ENCODE peak calls at places on chromosomes 11 and 22, in nine cellular contexts. One of them, this sample, is unnamed.

GRCh38 chr11:19805827-19806226 is 93.2 kb downstream of the NAV2 start:
- DNase-seq in stomach: no peak
- DNase-seq in sigmoid colon: no peak
- DNase-seq in prostate gland: no peak
- DNase-seq in transverse colon: no peak
- DNase-seq in GM12891: no peak
- DNase-seq in endothelial cell of umbilical vein: no peak
- DNase-seq in spleen: no peak
- DNase-seq in breast epithelium: no peak
- DNase-seq in this sample: no peak

GRCh38 chr11:36417154-36417553 is 92.9 kb downstream of the TRAF6 start:
- DNase-seq in stomach: no peak
- DNase-seq in sigmoid colon: no peak
- DNase-seq in prostate gland: no peak
- DNase-seq in transverse colon: no peak
- DNase-seq in GM12891: no peak
- DNase-seq in endothelial cell of umbilical vein: no peak
- DNase-seq in spleen: no peak
- DNase-seq in breast epithelium: no peak
- DNase-seq in this sample: no peak

GRCh38 chr22:19149047-19149883 is 827 bp downstream of the GSC2 start:
- DNase-seq in stomach: no peak
- DNase-seq in sigmoid colon: no peak
- DNase-seq in prostate gland: no peak
- DNase-seq in transverse colon: no peak
- DNase-seq in GM12891: no peak
- DNase-seq in endothelial cell of umbilical vein: no peak
- DNase-seq in spleen: peak
- DNase-seq in breast epithelium: no peak
- DNase-seq in this sample: no peak

GRCh38 chr11:87292598-87292997 is 254.9 kb downstream of the TMEM135 start:
- DNase-seq in stomach: no peak
- DNase-seq in sigmoid colon: no peak
- DNase-seq in prostate gland: no peak
- DNase-seq in transverse colon: no peak
- DNase-seq in GM12891: no peak
- DNase-seq in endothelial cell of umbilical vein: no peak
- DNase-seq in spleen: no peak
- DNase-seq in breast epithelium: no peak
- DNase-seq in this sample: no peak

GRCh38 chr22:37741312-37741795 is 44.5 kb downstream of the TRIOBP start:
- DNase-seq in stomach: peak
- DNase-seq in sigmoid colon: peak
- DNase-seq in prostate gland: no peak
- DNase-seq in transverse colon: peak
- DNase-seq in GM12891: no peak
- DNase-seq in endothelial cell of umbilical vein: no peak
- DNase-seq in spleen: no peak
- DNase-seq in breast epithelium: no peak
- DNase-seq in this sample: no peak

GRCh38 chr11:5092821-5093585 is 23.6 kb downstream of the OR52E1 start:
- DNase-seq in stomach: no peak
- DNase-seq in sigmoid colon: no peak
- DNase-seq in prostate gland: no peak
- DNase-seq in transverse colon: no peak
- DNase-seq in GM12891: no peak
- DNase-seq in endothelial cell of umbilical vein: no peak
- DNase-seq in spleen: no peak
- DNase-seq in breast epithelium: no peak
- DNase-seq in this sample: no peak

GRCh38 chr11:3207530-3208189 is 11.0 kb downstream of the MRGPRG start:
- DNase-seq in stomach: no peak
- DNase-seq in sigmoid colon: no peak
- DNase-seq in prostate gland: no peak
- DNase-seq in transverse colon: no peak
- DNase-seq in GM12891: no peak
- DNase-seq in endothelial cell of umbilical vein: no peak
- DNase-seq in spleen: peak
- DNase-seq in breast epithelium: no peak
- DNase-seq in this sample: no peak

GRCh38 chr11:27248430-27249207 is 114.4 kb downstream of the CCDC34 start:
- DNase-seq in stomach: no peak
- DNase-seq in sigmoid colon: no peak
- DNase-seq in prostate gland: no peak
- DNase-seq in transverse colon: no peak
- DNase-seq in GM12891: no peak
- DNase-seq in endothelial cell of umbilical vein: no peak
- DNase-seq in spleen: no peak
- DNase-seq in breast epithelium: no peak
- DNase-seq in this sample: no peak

GRCh38 chr11:68999093-68999747 is 13.8 kb downstream of the MRGPRF start:
- DNase-seq in stomach: no peak
- DNase-seq in sigmoid colon: peak
- DNase-seq in prostate gland: no peak
- DNase-seq in transverse colon: peak
- DNase-seq in GM12891: no peak
- DNase-seq in endothelial cell of umbilical vein: no peak
- DNase-seq in spleen: peak
- DNase-seq in breast epithelium: peak
- DNase-seq in this sample: no peak

GRCh38 chr22:17569971-17570511 is 6.7 kb downstream of the SLC25A18 start:
- DNase-seq in stomach: no peak
- DNase-seq in sigmoid colon: peak
- DNase-seq in prostate gland: no peak
- DNase-seq in transverse colon: no peak
- DNase-seq in GM12891: no peak
- DNase-seq in endothelial cell of umbilical vein: peak
- DNase-seq in spleen: no peak
- DNase-seq in breast epithelium: no peak
- DNase-seq in this sample: no peak

GRCh38 chr11:117861151-117862018 is 15.1 kb downstream of the FXYD6 start:
- DNase-seq in stomach: peak
- DNase-seq in sigmoid colon: peak
- DNase-seq in prostate gland: no peak
- DNase-seq in transverse colon: no peak
- DNase-seq in GM12891: no peak
- DNase-seq in endothelial cell of umbilical vein: peak
- DNase-seq in spleen: no peak
- DNase-seq in breast epithelium: no peak
- DNase-seq in this sample: no peak

GRCh38 chr11:15501566-15501965 is 386.8 kb downstream of the INSC start:
- DNase-seq in stomach: no peak
- DNase-seq in sigmoid colon: no peak
- DNase-seq in prostate gland: no peak
- DNase-seq in transverse colon: no peak
- DNase-seq in GM12891: no peak
- DNase-seq in endothelial cell of umbilical vein: no peak
- DNase-seq in spleen: no peak
- DNase-seq in breast epithelium: no peak
- DNase-seq in this sample: no peak
- TF ChIP-seq POLR2AphosphoS5 in stomach: no peak
- TF ChIP-seq POLR2AphosphoS5 in sigmoid colon: no peak
- TF ChIP-seq POLR2AphosphoS5 in prostate gland: no peak
- TF ChIP-seq POLR2AphosphoS5 in transverse colon: no peak
- TF ChIP-seq POLR2AphosphoS5 in GM12891: no peak
- TF ChIP-seq POLR2AphosphoS5 in endothelial cell of umbilical vein: no peak
- TF ChIP-seq POLR2AphosphoS5 in spleen: no peak
- TF ChIP-seq POLR2AphosphoS5 in breast epithelium: no peak
- TF ChIP-seq POLR2AphosphoS5 in this sample: no peak

GRCh38 chr11:108648528-108648885 is 16.4 kb upstream of the DDX10 start:
- DNase-seq in stomach: no peak
- DNase-seq in sigmoid colon: no peak
- DNase-seq in prostate gland: no peak
- DNase-seq in transverse colon: no peak
- DNase-seq in GM12891: no peak
- DNase-seq in endothelial cell of umbilical vein: no peak
- DNase-seq in spleen: no peak
- DNase-seq in breast epithelium: no peak
- DNase-seq in this sample: no peak
- TF ChIP-seq POLR2A in stomach: no peak
- TF ChIP-seq POLR2A in sigmoid colon: no peak
- TF ChIP-seq POLR2A in prostate gland: no peak
- TF ChIP-seq POLR2A in transverse colon: no peak
- TF ChIP-seq POLR2A in GM12891: no peak
- TF ChIP-seq POLR2A in endothelial cell of umbilical vein: no peak
- TF ChIP-seq POLR2A in spleen: no peak
- TF ChIP-seq POLR2A in breast epithelium: no peak
- TF ChIP-seq POLR2A in this sample: no peak

GRCh38 chr11:12599408-12600143 is 74.6 kb upstream of the TEAD1 start:
- DNase-seq in stomach: peak
- DNase-seq in sigmoid colon: no peak
- DNase-seq in prostate gland: peak
- DNase-seq in transverse colon: peak
- DNase-seq in GM12891: peak
- DNase-seq in endothelial cell of umbilical vein: peak
- DNase-seq in spleen: peak
- DNase-seq in breast epithelium: peak
- DNase-seq in this sample: peak
- TF ChIP-seq POLR2AphosphoS5 in stomach: peak
- TF ChIP-seq POLR2AphosphoS5 in sigmoid colon: no peak
- TF ChIP-seq POLR2AphosphoS5 in prostate gland: no peak
- TF ChIP-seq POLR2AphosphoS5 in transverse colon: no peak
- TF ChIP-seq POLR2AphosphoS5 in GM12891: no peak
- TF ChIP-seq POLR2AphosphoS5 in endothelial cell of umbilical vein: no peak
- TF ChIP-seq POLR2AphosphoS5 in spleen: no peak
- TF ChIP-seq POLR2AphosphoS5 in breast epithelium: no peak
- TF ChIP-seq POLR2AphosphoS5 in this sample: no peak

DNA sequence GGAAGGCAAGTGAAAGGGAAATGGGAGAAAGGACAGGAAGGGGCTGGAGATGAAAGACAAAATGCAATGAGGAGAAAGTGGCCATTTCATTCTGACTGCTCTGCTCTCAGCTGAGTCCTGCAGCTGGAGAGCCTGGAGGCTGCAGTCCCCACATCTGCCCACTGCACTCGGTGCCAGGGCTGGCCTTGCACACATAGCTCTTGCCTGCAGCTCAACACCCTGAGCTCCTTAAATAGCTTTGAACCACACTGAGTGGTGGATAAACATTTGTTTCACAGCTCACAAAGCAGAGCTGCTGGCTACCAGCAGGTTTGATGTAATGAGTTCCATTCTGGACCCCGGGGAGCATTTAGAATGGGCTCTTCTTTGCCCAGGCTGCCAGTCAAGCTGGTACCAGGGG is 426.1 kb upstream of the CADM1 start:
- DNase-seq in stomach: no peak
- DNase-seq in sigmoid colon: no peak
- DNase-seq in prostate gland: no peak
- DNase-seq in transverse colon: no peak
- DNase-seq in GM12891: no peak
- DNase-seq in endothelial cell of umbilical vein: no peak
- DNase-seq in spleen: no peak
- DNase-seq in breast epithelium: no peak
- DNase-seq in this sample: no peak
- TF ChIP-seq POLR2A in stomach: no peak
- TF ChIP-seq POLR2A in sigmoid colon: no peak
- TF ChIP-seq POLR2A in prostate gland: no peak
- TF ChIP-seq POLR2A in transverse colon: no peak
- TF ChIP-seq POLR2A in GM12891: no peak
- TF ChIP-seq POLR2A in endothelial cell of umbilical vein: no peak
- TF ChIP-seq POLR2A in spleen: no peak
- TF ChIP-seq POLR2A in breast epithelium: no peak
- TF ChIP-seq POLR2A in this sample: no peak

GRCh38 chr11:65868076-65868667 is 4.4 kb downstream of the EFEMP2 start:
- DNase-seq in stomach: no peak
- DNase-seq in sigmoid colon: peak
- DNase-seq in prostate gland: no peak
- DNase-seq in transverse colon: no peak
- DNase-seq in GM12891: no peak
- DNase-seq in endothelial cell of umbilical vein: no peak
- DNase-seq in spleen: peak
- DNase-seq in breast epithelium: no peak
- DNase-seq in this sample: no peak
- TF ChIP-seq POLR2AphosphoS5 in stomach: no peak
- TF ChIP-seq POLR2AphosphoS5 in sigmoid colon: no peak
- TF ChIP-seq POLR2AphosphoS5 in prostate gland: no peak
- TF ChIP-seq POLR2AphosphoS5 in transverse colon: no peak
- TF ChIP-seq POLR2AphosphoS5 in GM12891: no peak
- TF ChIP-seq POLR2AphosphoS5 in endothelial cell of umbilical vein: peak
- TF ChIP-seq POLR2AphosphoS5 in spleen: no peak
- TF ChIP-seq POLR2AphosphoS5 in breast epithelium: no peak
- TF ChIP-seq POLR2AphosphoS5 in this sample: peak

GRCh38 chr11:62608776-62609175 is 3.8 kb downstream of the EML3 start:
- DNase-seq in stomach: no peak
- DNase-seq in sigmoid colon: no peak
- DNase-seq in prostate gland: no peak
- DNase-seq in transverse colon: no peak
- DNase-seq in GM12891: no peak
- DNase-seq in endothelial cell of umbilical vein: no peak
- DNase-seq in spleen: no peak
- DNase-seq in breast epithelium: no peak
- DNase-seq in this sample: no peak

GRCh38 chr11:62605467-62605866 is 3.8 kb upstream of the MTA2 start:
- DNase-seq in stomach: no peak
- DNase-seq in sigmoid colon: no peak
- DNase-seq in prostate gland: no peak
- DNase-seq in transverse colon: no peak
- DNase-seq in GM12891: no peak
- DNase-seq in endothelial cell of umbilical vein: no peak
- DNase-seq in spleen: no peak
- DNase-seq in breast epithelium: no peak
- DNase-seq in this sample: no peak

GRCh38 chr11:62610403-62610802 is 2.2 kb downstream of the EML3 start:
- DNase-seq in stomach: no peak
- DNase-seq in sigmoid colon: no peak
- DNase-seq in prostate gland: no peak
- DNase-seq in transverse colon: no peak
- DNase-seq in GM12891: no peak
- DNase-seq in endothelial cell of umbilical vein: no peak
- DNase-seq in spleen: no peak
- DNase-seq in breast epithelium: no peak
- DNase-seq in this sample: no peak

GRCh38 chr11:62605902-62606301 is 4.2 kb upstream of the MTA2 start:
- DNase-seq in stomach: no peak
- DNase-seq in sigmoid colon: no peak
- DNase-seq in prostate gland: no peak
- DNase-seq in transverse colon: no peak
- DNase-seq in GM12891: no peak
- DNase-seq in endothelial cell of umbilical vein: no peak
- DNase-seq in spleen: no peak
- DNase-seq in breast epithelium: no peak
- DNase-seq in this sample: no peak

DNA sequence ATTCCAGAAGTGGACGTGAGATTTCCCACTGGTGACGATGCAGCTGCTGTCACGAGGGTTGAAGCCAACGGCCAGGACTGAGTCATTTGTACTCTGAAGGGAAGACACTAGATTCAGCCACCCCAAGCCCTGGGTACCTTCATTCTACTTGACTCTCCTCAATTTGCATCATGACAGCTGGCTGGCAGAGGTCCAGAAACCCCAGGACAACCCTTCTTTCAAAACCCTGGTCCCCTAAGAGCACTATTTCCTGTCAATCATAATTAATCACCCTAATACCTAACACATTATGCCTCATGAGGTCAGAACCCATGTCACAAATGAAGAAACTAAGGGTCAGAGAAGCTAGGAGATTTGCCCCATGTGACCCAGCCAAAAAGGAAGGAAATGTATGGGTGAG is 4.8 kb downstream of the EML3 start:
- DNase-seq in stomach: no peak
- DNase-seq in sigmoid colon: no peak
- DNase-seq in prostate gland: no peak
- DNase-seq in transverse colon: no peak
- DNase-seq in GM12891: no peak
- DNase-seq in endothelial cell of umbilical vein: no peak
- DNase-seq in spleen: no peak
- DNase-seq in breast epithelium: no peak
- DNase-seq in this sample: no peak
- TF ChIP-seq POLR2A in stomach: no peak
- TF ChIP-seq POLR2A in sigmoid colon: no peak
- TF ChIP-seq POLR2A in prostate gland: no peak
- TF ChIP-seq POLR2A in transverse colon: no peak
- TF ChIP-seq POLR2A in GM12891: no peak
- TF ChIP-seq POLR2A in endothelial cell of umbilical vein: no peak
- TF ChIP-seq POLR2A in spleen: no peak
- TF ChIP-seq POLR2A in breast epithelium: no peak
- TF ChIP-seq POLR2A in this sample: no peak